ENCODE peak calls at places on chromosome 12, in ten cellular contexts. One of them, this sample, is unnamed.

GRCh38 chr12:58961906-58962305 is 41.6 kb upstream of the LRIG3 start:
- DNase-seq in activated T-cell treated with anti-CD3 and anti-CD28 coated beads for 24 hours: no peak
- DNase-seq in SHP77: no peak
- DNase-seq in LNCaP clone FGC: no peak
- DNase-seq in activated CD4-positive, alpha-beta T cell treated with anti-CD3 and anti-CD28 coated beads, Interleukin-2, amount 50 U/mL, for 4 hours: no peak
- DNase-seq in IMR-90: peak
- DNase-seq in DMS53: no peak
- DNase-seq in neuronal stem cell: no peak
- DNase-seq in stimulated activated CD4-positive, alpha-beta T cell treated with anti-CD3 and anti-CD28 coated beads, Interleukin-2, amount 100 ng/mL, for 48 hours: no peak
- DNase-seq in activated T-helper 1 cell treated with Interleukin-2 at 50 U/mL for 16 hours: no peak
- DNase-seq in this sample: peak

GRCh38 chr12:51846911-51847829 is 1.3 kb downstream of the FIGNL2 start:
- DNase-seq in activated T-cell treated with anti-CD3 and anti-CD28 coated beads for 24 hours: peak
- DNase-seq in LNCaP clone FGC: no peak
- DNase-seq in DMS53: peak
- DNase-seq in activated CD4-positive, alpha-beta T cell treated with anti-CD3 and anti-CD28 coated beads, Interleukin-2, amount 50 U/mL, for 4 hours: peak
- DNase-seq in SHP77: no peak
- DNase-seq in IMR-90: no peak
- DNase-seq in activated T-helper 1 cell treated with Interleukin-2 at 50 U/mL for 16 hours: peak
- DNase-seq in stimulated activated CD4-positive, alpha-beta T cell treated with anti-CD3 and anti-CD28 coated beads, Interleukin-2, amount 100 ng/mL, for 48 hours: peak
- DNase-seq in neuronal stem cell: peak
- DNase-seq in this sample: no peak

GRCh38 chr12:40864891-40865290 is 172.7 kb downstream of the CNTN1 start:
- DNase-seq in SHP77: no peak
- DNase-seq in DMS53: no peak
- DNase-seq in IMR-90: no peak
- DNase-seq in stimulated activated CD4-positive, alpha-beta T cell treated with anti-CD3 and anti-CD28 coated beads, Interleukin-2, amount 100 ng/mL, for 48 hours: no peak
- DNase-seq in activated T-cell treated with anti-CD3 and anti-CD28 coated beads for 24 hours: no peak
- DNase-seq in activated CD4-positive, alpha-beta T cell treated with anti-CD3 and anti-CD28 coated beads, Interleukin-2, amount 50 U/mL, for 4 hours: no peak
- DNase-seq in LNCaP clone FGC: no peak
- DNase-seq in neuronal stem cell: no peak
- DNase-seq in activated T-helper 1 cell treated with Interleukin-2 at 50 U/mL for 16 hours: no peak
- DNase-seq in this sample: no peak

GRCh38 chr12:49256274-49256637 is 8.6 kb upstream of the TUBA1C start:
- DNase-seq in LNCaP clone FGC: no peak
- DNase-seq in neuronal stem cell: no peak
- DNase-seq in stimulated activated CD4-positive, alpha-beta T cell treated with anti-CD3 and anti-CD28 coated beads, Interleukin-2, amount 100 ng/mL, for 48 hours: no peak
- DNase-seq in DMS53: no peak
- DNase-seq in activated T-helper 1 cell treated with Interleukin-2 at 50 U/mL for 16 hours: no peak
- DNase-seq in IMR-90: no peak
- DNase-seq in SHP77: no peak
- DNase-seq in activated T-cell treated with anti-CD3 and anti-CD28 coated beads for 24 hours: no peak
- DNase-seq in activated CD4-positive, alpha-beta T cell treated with anti-CD3 and anti-CD28 coated beads, Interleukin-2, amount 50 U/mL, for 4 hours: no peak
- DNase-seq in this sample: no peak

GRCh38 chr12:121534495-121535148 is 46.2 kb downstream of the KDM2B start:
- DNase-seq in DMS53: no peak
- DNase-seq in SHP77: no peak
- DNase-seq in IMR-90: no peak
- DNase-seq in neuronal stem cell: no peak
- DNase-seq in stimulated activated CD4-positive, alpha-beta T cell treated with anti-CD3 and anti-CD28 coated beads, Interleukin-2, amount 100 ng/mL, for 48 hours: peak
- DNase-seq in activated T-cell treated with anti-CD3 and anti-CD28 coated beads for 24 hours: peak
- DNase-seq in activated T-helper 1 cell treated with Interleukin-2 at 50 U/mL for 16 hours: peak
- DNase-seq in activated CD4-positive, alpha-beta T cell treated with anti-CD3 and anti-CD28 coated beads, Interleukin-2, amount 50 U/mL, for 4 hours: peak
- DNase-seq in LNCaP clone FGC: no peak
- DNase-seq in this sample: no peak

GRCh38 chr12:109461846-109462766 is 15.0 kb downstream of the KCTD10 start:
- DNase-seq in neuronal stem cell: no peak
- DNase-seq in activated CD4-positive, alpha-beta T cell treated with anti-CD3 and anti-CD28 coated beads, Interleukin-2, amount 50 U/mL, for 4 hours: no peak
- DNase-seq in activated T-helper 1 cell treated with Interleukin-2 at 50 U/mL for 16 hours: no peak
- DNase-seq in LNCaP clone FGC: peak
- DNase-seq in DMS53: no peak
- DNase-seq in IMR-90: peak
- DNase-seq in stimulated activated CD4-positive, alpha-beta T cell treated with anti-CD3 and anti-CD28 coated beads, Interleukin-2, amount 100 ng/mL, for 48 hours: no peak
- DNase-seq in SHP77: no peak
- DNase-seq in activated T-cell treated with anti-CD3 and anti-CD28 coated beads for 24 hours: no peak
- DNase-seq in this sample: peak

GRCh38 chr12:63913929-63914328 is 69.4 kb downstream of the SRGAP1 start:
- DNase-seq in DMS53: peak
- DNase-seq in stimulated activated CD4-positive, alpha-beta T cell treated with anti-CD3 and anti-CD28 coated beads, Interleukin-2, amount 100 ng/mL, for 48 hours: no peak
- DNase-seq in activated T-helper 1 cell treated with Interleukin-2 at 50 U/mL for 16 hours: no peak
- DNase-seq in activated CD4-positive, alpha-beta T cell treated with anti-CD3 and anti-CD28 coated beads, Interleukin-2, amount 50 U/mL, for 4 hours: no peak
- DNase-seq in LNCaP clone FGC: no peak
- DNase-seq in IMR-90: no peak
- DNase-seq in neuronal stem cell: no peak
- DNase-seq in activated T-cell treated with anti-CD3 and anti-CD28 coated beads for 24 hours: no peak
- DNase-seq in SHP77: no peak
- DNase-seq in this sample: no peak

GRCh38 chr12:121943926-121944325 is 25.5 kb downstream of the CFAP251 start:
- DNase-seq in activated T-helper 1 cell treated with Interleukin-2 at 50 U/mL for 16 hours: no peak
- DNase-seq in stimulated activated CD4-positive, alpha-beta T cell treated with anti-CD3 and anti-CD28 coated beads, Interleukin-2, amount 100 ng/mL, for 48 hours: no peak
- DNase-seq in LNCaP clone FGC: no peak
- DNase-seq in activated T-cell treated with anti-CD3 and anti-CD28 coated beads for 24 hours: no peak
- DNase-seq in SHP77: no peak
- DNase-seq in DMS53: no peak
- DNase-seq in neuronal stem cell: no peak
- DNase-seq in activated CD4-positive, alpha-beta T cell treated with anti-CD3 and anti-CD28 coated beads, Interleukin-2, amount 50 U/mL, for 4 hours: no peak
- DNase-seq in IMR-90: no peak
- DNase-seq in this sample: no peak

GRCh38 chr12:120466560-120467315 is 2.8 kb downstream of the SRSF9 start:
- DNase-seq in stimulated activated CD4-positive, alpha-beta T cell treated with anti-CD3 and anti-CD28 coated beads, Interleukin-2, amount 100 ng/mL, for 48 hours: peak
- DNase-seq in IMR-90: peak
- DNase-seq in activated T-cell treated with anti-CD3 and anti-CD28 coated beads for 24 hours: no peak
- DNase-seq in activated T-helper 1 cell treated with Interleukin-2 at 50 U/mL for 16 hours: no peak
- DNase-seq in neuronal stem cell: no peak
- DNase-seq in activated CD4-positive, alpha-beta T cell treated with anti-CD3 and anti-CD28 coated beads, Interleukin-2, amount 50 U/mL, for 4 hours: peak
- DNase-seq in LNCaP clone FGC: no peak
- DNase-seq in SHP77: peak
- DNase-seq in DMS53: peak
- DNase-seq in this sample: no peak

GRCh38 chr12:82880442-82880901 is 193.8 kb downstream of the TMTC2 start:
- DNase-seq in SHP77: no peak
- DNase-seq in activated CD4-positive, alpha-beta T cell treated with anti-CD3 and anti-CD28 coated beads, Interleukin-2, amount 50 U/mL, for 4 hours: no peak
- DNase-seq in DMS53: no peak
- DNase-seq in neuronal stem cell: no peak
- DNase-seq in stimulated activated CD4-positive, alpha-beta T cell treated with anti-CD3 and anti-CD28 coated beads, Interleukin-2, amount 100 ng/mL, for 48 hours: no peak
- DNase-seq in activated T-cell treated with anti-CD3 and anti-CD28 coated beads for 24 hours: no peak
- DNase-seq in activated T-helper 1 cell treated with Interleukin-2 at 50 U/mL for 16 hours: no peak
- DNase-seq in IMR-90: peak
- DNase-seq in LNCaP clone FGC: peak
- DNase-seq in this sample: no peak

GRCh38 chr12:43482311-43483085 is 69.5 kb downstream of the ADAMTS20 start:
- DNase-seq in activated CD4-positive, alpha-beta T cell treated with anti-CD3 and anti-CD28 coated beads, Interleukin-2, amount 50 U/mL, for 4 hours: no peak
- DNase-seq in IMR-90: no peak
- DNase-seq in neuronal stem cell: no peak
- DNase-seq in DMS53: no peak
- DNase-seq in LNCaP clone FGC: no peak
- DNase-seq in SHP77: no peak
- DNase-seq in activated T-cell treated with anti-CD3 and anti-CD28 coated beads for 24 hours: no peak
- DNase-seq in stimulated activated CD4-positive, alpha-beta T cell treated with anti-CD3 and anti-CD28 coated beads, Interleukin-2, amount 100 ng/mL, for 48 hours: no peak
- DNase-seq in activated T-helper 1 cell treated with Interleukin-2 at 50 U/mL for 16 hours: no peak
- DNase-seq in this sample: no peak

GRCh38 chr12:88052686-88053085 is 23.5 kb upstream of the C12orf50 start:
- DNase-seq in LNCaP clone FGC: no peak
- DNase-seq in activated CD4-positive, alpha-beta T cell treated with anti-CD3 and anti-CD28 coated beads, Interleukin-2, amount 50 U/mL, for 4 hours: no peak
- DNase-seq in IMR-90: peak
- DNase-seq in DMS53: peak
- DNase-seq in neuronal stem cell: no peak
- DNase-seq in SHP77: peak
- DNase-seq in activated T-helper 1 cell treated with Interleukin-2 at 50 U/mL for 16 hours: no peak
- DNase-seq in stimulated activated CD4-positive, alpha-beta T cell treated with anti-CD3 and anti-CD28 coated beads, Interleukin-2, amount 100 ng/mL, for 48 hours: no peak
- DNase-seq in activated T-cell treated with anti-CD3 and anti-CD28 coated beads for 24 hours: no peak
- DNase-seq in this sample: no peak

GRCh38 chr12:93135286-93136239 is 206.5 kb upstream of the EEA1 start:
- DNase-seq in LNCaP clone FGC: peak
- DNase-seq in activated T-cell treated with anti-CD3 and anti-CD28 coated beads for 24 hours: no peak
- DNase-seq in neuronal stem cell: no peak
- DNase-seq in SHP77: peak
- DNase-seq in DMS53: peak
- DNase-seq in stimulated activated CD4-positive, alpha-beta T cell treated with anti-CD3 and anti-CD28 coated beads, Interleukin-2, amount 100 ng/mL, for 48 hours: no peak
- DNase-seq in activated CD4-positive, alpha-beta T cell treated with anti-CD3 and anti-CD28 coated beads, Interleukin-2, amount 50 U/mL, for 4 hours: no peak
- DNase-seq in activated T-helper 1 cell treated with Interleukin-2 at 50 U/mL for 16 hours: no peak
- DNase-seq in IMR-90: peak
- DNase-seq in this sample: peak

GRCh38 chr12:113048716-113049127 is 7.8 kb upstream of the DTX1 start:
- DNase-seq in stimulated activated CD4-positive, alpha-beta T cell treated with anti-CD3 and anti-CD28 coated beads, Interleukin-2, amount 100 ng/mL, for 48 hours: peak
- DNase-seq in activated CD4-positive, alpha-beta T cell treated with anti-CD3 and anti-CD28 coated beads, Interleukin-2, amount 50 U/mL, for 4 hours: peak
- DNase-seq in neuronal stem cell: peak
- DNase-seq in activated T-cell treated with anti-CD3 and anti-CD28 coated beads for 24 hours: peak
- DNase-seq in IMR-90: peak
- DNase-seq in LNCaP clone FGC: peak
- DNase-seq in activated T-helper 1 cell treated with Interleukin-2 at 50 U/mL for 16 hours: peak
- DNase-seq in SHP77: peak
- DNase-seq in DMS53: peak
- DNase-seq in this sample: peak

GRCh38 chr12:31732926-31733548 is 4.2 kb upstream of the AMN1 start:
- DNase-seq in activated T-helper 1 cell treated with Interleukin-2 at 50 U/mL for 16 hours: no peak
- DNase-seq in stimulated activated CD4-positive, alpha-beta T cell treated with anti-CD3 and anti-CD28 coated beads, Interleukin-2, amount 100 ng/mL, for 48 hours: peak
- DNase-seq in LNCaP clone FGC: no peak
- DNase-seq in activated CD4-positive, alpha-beta T cell treated with anti-CD3 and anti-CD28 coated beads, Interleukin-2, amount 50 U/mL, for 4 hours: no peak
- DNase-seq in neuronal stem cell: no peak
- DNase-seq in IMR-90: peak
- DNase-seq in activated T-cell treated with anti-CD3 and anti-CD28 coated beads for 24 hours: no peak
- DNase-seq in DMS53: peak
- DNase-seq in SHP77: no peak
- DNase-seq in this sample: no peak